ENCODE peak calls at places on chromosomes 1 and 21, in six cellular contexts. G is GM13976, I is neural crest cell, X is thoracic aorta, H is GM13977, U is endothelial cell. W is an unnamed sample.

GRCh38 chr1:225737179-225737578 is 40.4 kb upstream of the SRP9 start:
- DNase-seq in U (no peak), X (no peak), H (no peak), G (no peak), I (no peak), W (no peak)

GRCh38 chr1:1306661-1307260 is 969 bp downstream of the ACAP3 start:
- DNase-seq in X (no peak), I (no peak), H (no peak), G (no peak), U (no peak), W (no peak)

GRCh38 chr1:151718666-151719065 is 2.1 kb upstream of the CELF3 start:
- DNase-seq in I (no peak), H (no peak), X (no peak), G (no peak), U (no peak), W (no peak)

GRCh38 chr1:165328136-165328535 is 28.4 kb downstream of the LMX1A start:
- DNase-seq in H (no peak), X (no peak), G (no peak), I (no peak), U (no peak), W (no peak)

GRCh38 chr1:164709108-164709507 is 150.1 kb downstream of the PBX1 start:
- DNase-seq in G (no peak), I (no peak), U (no peak), X (no peak), H (no peak), W (no peak)

GRCh38 chr1:183106166-183106565 is 79.9 kb upstream of the LAMC2 start:
- DNase-seq in U (no peak), I (no peak), H (no peak), X (no peak), G (no peak), W (no peak)

GRCh38 chr1:1779691-1780597 is 1.7 kb upstream of the NADK start:
- DNase-seq in I (no peak), G (peak), U (no peak), X (no peak), H (peak), W (no peak)

GRCh38 chr1:186188736-186189135 is 186.3 kb downstream of the TPR start:
- DNase-seq in U (no peak), G (no peak), H (no peak), X (no peak), I (no peak), W (no peak)

GRCh38 chr21:31903896-31904295 is 31.1 kb downstream of the HUNK start:
- DNase-seq in U (no peak), H (no peak), G (no peak), X (no peak), I (no peak), W (no peak)

GRCh38 chr1:171245458-171246064 is 2.7 kb upstream of the FMO1 start:
- DNase-seq in I (no peak), X (no peak), H (peak), U (peak), G (peak), W (no peak)

GRCh38 chr21:45826733-45827692 is 154.6 kb upstream of the COL6A1 start:
- DNase-seq in G (peak), I (no peak), X (no peak), H (peak), U (no peak), W (no peak)

GRCh38 chr1:75643460-75643859 is 32.5 kb upstream of the SLC44A5 start:
- DNase-seq in H (no peak), X (no peak), U (no peak), G (no peak), I (no peak), W (no peak)

GRCh38 chr1:8384577-8384976 is 66.7 kb downstream of the SLC45A1 start:
- DNase-seq in X (no peak), G (no peak), U (no peak), I (no peak), H (no peak), W (no peak)

GRCh38 chr1:154931940-154932487 is 4.5 kb downstream of the PMVK start:
- DNase-seq in H (no peak), U (no peak), X (no peak), I (no peak), G (no peak), W (no peak)

GRCh38 chr21:34061983-34062382 is 11.4 kb upstream of the MRPS6 start:
- DNase-seq in H (no peak), I (no peak), U (no peak), X (no peak), G (no peak), W (no peak)

GRCh38 chr1:4267381-4268261 is 367.5 kb upstream of the C1orf174 start:
- DNase-seq in X (no peak), I (no peak), U (no peak), H (no peak), G (peak), W (no peak)
- TF ChIP-seq CTCF in X (no peak), I (no peak), U (no peak), H (no peak), G (no peak), W (no peak)

GRCh38 chr1:84603941-84604830 is 29.9 kb upstream of the CTBS start:
- DNase-seq in U (no peak), I (no peak), G (no peak), H (no peak), X (peak), W (no peak)
- TF ChIP-seq CTCF in U (no peak), I (no peak), G (no peak), H (no peak), X (peak), W (peak)

GRCh38 chr1:118077331-118078055 is 107.5 kb downstream of the SPAG17 start:
- DNase-seq in I (no peak), H (no peak), X (no peak), U (peak), G (no peak), W (no peak)
- TF ChIP-seq CTCF in I (peak), H (peak), X (no peak), U (peak), G (no peak), W (no peak)

DNA sequence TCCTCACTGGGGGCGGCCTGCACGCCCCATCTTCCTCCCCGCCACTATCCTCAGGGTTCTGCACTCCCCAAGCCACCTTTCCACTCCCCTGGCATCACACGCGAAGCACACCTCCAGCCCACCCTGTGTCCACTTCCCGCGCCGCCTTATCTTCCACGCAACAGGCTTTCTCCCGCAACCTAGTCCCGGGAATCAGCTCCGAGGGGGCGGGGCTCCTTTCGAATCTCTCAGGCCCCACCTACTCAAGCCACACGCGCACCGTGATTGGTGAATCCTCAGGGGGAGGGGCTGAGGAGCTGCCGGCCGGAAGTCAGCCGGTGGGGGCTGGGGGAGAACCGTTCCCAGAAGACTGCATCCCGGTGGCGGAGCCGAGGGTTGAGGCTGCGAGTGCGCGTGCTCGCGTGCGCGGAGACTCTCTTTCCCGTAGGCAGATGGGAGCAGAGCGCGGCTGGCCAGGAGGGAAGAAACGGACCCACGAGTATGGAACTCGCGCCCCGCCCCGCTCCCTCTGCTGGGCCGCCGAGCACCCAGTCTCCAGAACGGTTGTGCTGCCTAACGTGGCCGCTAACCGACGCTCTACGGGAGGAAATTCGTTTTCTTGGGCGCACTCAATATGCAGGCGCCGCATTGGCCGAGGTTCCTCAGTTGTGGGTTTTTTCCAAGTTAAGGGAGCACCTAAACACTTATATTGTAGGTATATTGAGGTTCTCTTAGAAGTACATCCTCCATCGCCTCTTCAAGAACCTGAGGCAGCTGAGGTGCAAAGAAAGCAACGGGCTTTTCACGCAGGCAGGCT is at the start of gene PSRC1:
- DNase-seq in U (peak), H (peak), G (peak), I (peak), X (peak), W (peak)
- TF ChIP-seq CTCF in U (no peak), H (no peak), G (peak), I (peak), X (peak), W (peak)

W was measured in suprapubic skin.